ENCODE peak calls at places on chromosomes 4 and X, in four cellular contexts. P is ovary, X is coronary artery, F is K562. H is an unnamed sample.

GRCh38 chr4:150457802-150458201 is 124.1 kb upstream of the MAB21L2 start:
- DNase-seq in X (no peak), P (no peak), F (no peak), H (no peak)

GRCh38 chrX:18542897-18543296 is 117.5 kb downstream of the CDKL5 start:
- DNase-seq in X (no peak), P (no peak), F (no peak), H (no peak)

GRCh38 chrX:68175569-68175968 is 257.7 kb downstream of the OPHN1 start:
- DNase-seq in P (no peak), X (no peak), F (no peak), H (no peak)

GRCh38 chrX:80550722-80551121 is 130.5 kb downstream of the TENT5D start:
- DNase-seq in X (no peak), P (no peak), F (peak), H (peak)

GRCh38 chrX:100264200-100264599 is 145.9 kb downstream of the PCDH19 start:
- DNase-seq in X (no peak), P (no peak), F (no peak), H (no peak)

GRCh38 chr4:141645611-141646340 is 9.4 kb downstream of the IL15 start:
- DNase-seq in F (no peak), P (no peak), X (no peak), H (no peak)

GRCh38 chr4:109232666-109233065 is 69.8 kb downstream of the COL25A1 start:
- DNase-seq in F (no peak), X (no peak), P (no peak), H (no peak)

GRCh38 chrX:118347131-118347530 is 1.2 kb downstream of the WDR44 start:
- DNase-seq in F (peak), X (no peak), P (no peak), H (no peak)

GRCh38 chrX:51336584-51336983 is 4.0 kb downstream of the NUDT10 start:
- DNase-seq in X (no peak), P (no peak), F (peak), H (peak)

DNA sequence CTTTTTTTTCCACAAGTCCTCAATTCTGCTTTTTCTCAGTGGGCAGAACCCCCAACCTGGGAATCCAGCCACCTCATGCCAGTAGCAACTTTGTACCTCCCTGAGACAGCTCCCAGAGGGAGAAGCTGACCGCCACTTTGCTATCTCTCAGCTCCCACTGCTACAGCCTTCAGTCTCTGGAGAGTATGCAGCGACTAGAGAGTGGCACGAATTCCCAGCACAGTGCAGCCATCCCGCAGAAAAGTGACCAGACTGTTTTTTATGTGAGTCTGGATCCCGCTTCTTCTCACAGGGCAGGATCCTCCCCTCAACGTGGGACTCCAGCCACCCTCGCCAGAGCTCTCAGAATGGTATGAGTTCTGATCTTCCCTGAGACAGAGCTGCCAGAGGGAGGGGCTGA is 1234.6 kb downstream of the FAM133A start:
- DNase-seq in F (no peak), X (no peak), P (no peak), H (no peak)
- H3K4me3 ChIP-seq in F (no peak), X (no peak), P (no peak), H (no peak)

DNA sequence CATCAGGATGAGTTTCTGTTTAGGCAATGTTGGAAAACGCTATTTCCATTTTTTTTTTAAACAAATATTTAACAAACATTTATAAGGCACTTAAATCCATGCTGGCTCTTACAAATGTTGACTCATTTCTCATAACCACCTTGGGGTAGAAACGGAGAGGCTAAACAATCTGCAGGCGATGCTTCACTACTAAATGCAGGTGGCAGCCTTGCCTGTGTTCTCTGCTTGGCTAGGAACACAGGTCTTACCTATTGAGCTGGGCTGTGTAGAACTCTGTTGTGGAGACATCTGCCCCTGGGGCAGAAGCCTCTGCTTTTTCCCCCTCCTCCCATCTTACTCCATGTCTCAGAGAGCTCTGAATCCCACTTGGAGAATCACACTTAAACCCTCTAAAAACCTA is 1.4 kb upstream of the CXCL1 start:
- DNase-seq in F (peak), P (no peak), X (no peak), H (no peak)
- H3K27ac ChIP-seq in F (no peak), P (no peak), X (no peak), H (no peak)

DNA sequence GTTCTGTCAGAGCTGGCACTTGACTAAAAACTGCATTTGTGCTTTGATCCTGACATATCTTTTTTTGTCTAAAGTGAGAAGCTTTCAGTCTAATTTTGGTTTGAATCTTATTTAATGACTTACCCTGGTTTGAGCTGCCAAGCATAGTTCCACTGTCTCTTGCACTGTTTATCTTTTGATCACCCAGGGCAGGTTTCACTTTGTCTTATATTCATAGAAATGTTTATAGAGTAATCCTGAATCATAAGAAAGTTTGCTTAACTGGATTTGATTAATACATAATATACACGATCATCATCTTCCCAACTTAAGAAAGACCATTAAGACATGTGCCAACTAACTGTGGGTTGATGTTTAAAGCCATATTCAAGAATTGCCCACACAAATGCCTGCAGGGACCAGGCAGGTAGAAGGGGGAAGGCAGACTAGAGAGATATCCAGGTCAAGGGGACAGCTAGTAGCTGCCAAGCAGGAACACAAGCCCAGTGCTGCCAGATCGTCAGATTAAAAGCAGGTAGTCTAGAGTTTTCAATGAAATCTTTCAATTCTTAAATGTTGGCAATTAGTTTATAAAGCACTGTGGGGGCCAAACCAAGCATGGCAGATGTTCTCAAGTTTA is 1.9 kb downstream of the GK start:
- DNase-seq in P (no peak), F (no peak), X (no peak), H (no peak)
- H3K4me3 ChIP-seq in P (no peak), F (no peak), X (no peak), H (peak)

GRCh38 chrX:143853488-143853887 is 30.4 kb upstream of the UBE2NL start:
- DNase-seq in P (no peak), X (no peak), F (no peak), H (no peak)
- H3K27ac ChIP-seq in P (no peak), X (no peak), F (no peak), H (no peak)

GRCh38 chr4:147039991-147040575 is 94.4 kb upstream of the TTC29 start:
- DNase-seq in X (no peak), F (no peak), P (no peak), H (no peak)
- H3K4me3 ChIP-seq in X (no peak), F (no peak), P (no peak), H (no peak)

DNA sequence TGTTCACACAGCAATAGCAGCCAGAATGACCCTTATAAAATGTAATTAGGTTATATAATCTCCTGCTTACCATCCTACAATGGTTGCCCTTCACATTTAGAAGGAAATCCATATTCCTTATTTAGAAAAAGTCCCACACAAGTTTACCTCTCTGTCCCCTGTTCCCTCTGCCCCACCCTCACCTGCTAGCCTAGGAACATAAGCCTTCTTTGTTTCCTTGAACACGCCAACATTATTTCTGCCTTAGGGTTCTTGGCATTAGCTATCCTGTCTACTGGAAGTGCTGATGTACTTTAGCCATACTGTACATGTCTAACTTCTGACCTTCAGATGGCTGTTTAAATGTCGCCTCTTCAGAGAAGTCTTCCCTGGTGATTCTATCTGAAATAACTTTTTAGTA is 28.4 kb upstream of the USP53 start:
- DNase-seq in F (no peak), P (no peak), X (no peak), H (no peak)
- H3K27ac ChIP-seq in F (no peak), P (no peak), X (no peak), H (no peak)